ENCODE peak calls at places on chromosomes 7 and 10, in five cellular contexts. One of them, this sample, is unnamed.

GRCh38 chr10:100509241-100509640 is 10.4 kb downstream of the SEC31B start:
- DNase-seq in SW 1271: no peak
- DNase-seq in dorsolateral prefrontal cortex: no peak
- DNase-seq in activated naive CD4-positive, alpha-beta T cell: peak; percentile 16
- DNase-seq in substantia nigra: no peak
- DNase-seq in this sample: no peak

GRCh38 chr7:79454325-79454960 is 976 bp upstream of the MAGI2 start:
- DNase-seq in activated naive CD4-positive, alpha-beta T cell: no peak
- DNase-seq in substantia nigra: no peak
- DNase-seq in dorsolateral prefrontal cortex: no peak
- DNase-seq in SW 1271: no peak
- DNase-seq in this sample: no peak

GRCh38 chr10:128579280-128579679 is 453.1 kb upstream of the MKI67 start:
- DNase-seq in substantia nigra: no peak
- DNase-seq in activated naive CD4-positive, alpha-beta T cell: no peak
- DNase-seq in dorsolateral prefrontal cortex: no peak
- DNase-seq in SW 1271: no peak
- DNase-seq in this sample: no peak

GRCh38 chr7:130956417-130957139 is 222.6 kb upstream of the KLF14 start:
- DNase-seq in dorsolateral prefrontal cortex: no peak
- DNase-seq in SW 1271: no peak
- DNase-seq in substantia nigra: no peak
- DNase-seq in activated naive CD4-positive, alpha-beta T cell: no peak
- DNase-seq in this sample: no peak

GRCh38 chr7:117270371-117270770 is 52.5 kb downstream of the WNT2 start:
- DNase-seq in substantia nigra: no peak
- DNase-seq in dorsolateral prefrontal cortex: no peak
- DNase-seq in SW 1271: no peak
- DNase-seq in activated naive CD4-positive, alpha-beta T cell: no peak
- DNase-seq in this sample: no peak

GRCh38 chr7:95549818-95550529 is 46.3 kb downstream of the PDK4 start:
- DNase-seq in dorsolateral prefrontal cortex: peak; percentile 87
- DNase-seq in substantia nigra: peak; percentile 71
- DNase-seq in SW 1271: peak; percentile 24
- DNase-seq in activated naive CD4-positive, alpha-beta T cell: no peak
- DNase-seq in this sample: peak; percentile 47

GRCh38 chr10:71763352-71764127 is 9.8 kb downstream of the VSIR start:
- DNase-seq in activated naive CD4-positive, alpha-beta T cell: no peak
- DNase-seq in SW 1271: no peak
- DNase-seq in substantia nigra: no peak
- DNase-seq in dorsolateral prefrontal cortex: no peak
- DNase-seq in this sample: no peak

GRCh38 chr7:55369427-55369826 is 4.3 kb downstream of the LANCL2 start:
- DNase-seq in SW 1271: peak; percentile 12
- DNase-seq in substantia nigra: no peak
- DNase-seq in dorsolateral prefrontal cortex: no peak
- DNase-seq in activated naive CD4-positive, alpha-beta T cell: no peak
- DNase-seq in this sample: no peak

GRCh38 chr7:4269086-4269485 is 413.0 kb upstream of the FOXK1 start:
- DNase-seq in substantia nigra: no peak
- DNase-seq in SW 1271: no peak
- DNase-seq in dorsolateral prefrontal cortex: no peak
- DNase-seq in activated naive CD4-positive, alpha-beta T cell: no peak
- DNase-seq in this sample: no peak

This sample was measured in Peyer's patch.